ENCODE peak calls at places on chromosomes 4 and X, in four cellular contexts. One of them, this sample, is unnamed.

GRCh38 chrX:39869846-39870601 is 227.7 kb downstream of the BCOR start:
- DNase-seq in A549: peak
- DNase-seq in HepG2: no peak
- DNase-seq in NB4: peak
- DNase-seq in this sample: peak

GRCh38 chr4:76729460-76729859 is 168.5 kb downstream of the SOWAHB start:
- DNase-seq in A549: no peak
- DNase-seq in HepG2: no peak
- DNase-seq in NB4: no peak
- DNase-seq in this sample: no peak

GRCh38 chr4:48906283-48907173 is at the start of gene OCIAD2:
- DNase-seq in A549: peak
- DNase-seq in HepG2: no peak
- DNase-seq in NB4: peak
- DNase-seq in this sample: peak

GRCh38 chr4:147509386-147509785 is 28.5 kb downstream of the EDNRA start:
- DNase-seq in A549: no peak
- DNase-seq in HepG2: no peak
- DNase-seq in NB4: no peak
- DNase-seq in this sample: no peak

GRCh38 chr4:1200425-1201035 is 28.1 kb upstream of the SPON2 start:
- DNase-seq in A549: no peak
- DNase-seq in HepG2: no peak
- DNase-seq in NB4: peak
- DNase-seq in this sample: no peak

GRCh38 chr4:123121241-123121907 is 199.0 kb upstream of the NUDT6 start:
- DNase-seq in A549: no peak
- DNase-seq in HepG2: peak
- DNase-seq in NB4: no peak
- DNase-seq in this sample: peak

GRCh38 chr4:137454767-137455166 is 77.5 kb downstream of the PCDH18 start:
- DNase-seq in A549: no peak
- DNase-seq in HepG2: no peak
- DNase-seq in NB4: no peak
- DNase-seq in this sample: no peak

GRCh38 chrX:40772290-40772689 is 36.9 kb upstream of the MED14 start:
- DNase-seq in A549: no peak
- DNase-seq in HepG2: no peak
- DNase-seq in NB4: peak
- DNase-seq in this sample: peak

GRCh38 chrX:123993326-123993725 is 31.8 kb downstream of the STAG2 start:
- DNase-seq in A549: no peak
- DNase-seq in HepG2: no peak
- DNase-seq in NB4: no peak
- DNase-seq in this sample: peak

GRCh38 chr4:155336242-155336641 is 40.5 kb downstream of the MAP9 start:
- DNase-seq in A549: no peak
- DNase-seq in HepG2: no peak
- DNase-seq in NB4: no peak
- DNase-seq in this sample: no peak

GRCh38 chr4:647481-647880 is 22.1 kb downstream of the PDE6B start:
- DNase-seq in A549: no peak
- DNase-seq in HepG2: no peak
- DNase-seq in NB4: no peak
- DNase-seq in this sample: no peak

GRCh38 chr4:72194453-72194852 is 162.7 kb downstream of the NPFFR2 start:
- DNase-seq in A549: no peak
- DNase-seq in HepG2: no peak
- DNase-seq in NB4: no peak
- DNase-seq in this sample: no peak

GRCh38 chrX:40570346-40571093 is 10.2 kb upstream of the ATP6AP2 start:
- DNase-seq in A549: no peak
- DNase-seq in HepG2: no peak
- DNase-seq in NB4: peak
- DNase-seq in this sample: no peak

GRCh38 chr4:186200436-186201409 is 9.4 kb downstream of the CYP4V2 start:
- DNase-seq in A549: no peak
- DNase-seq in HepG2: no peak
- DNase-seq in NB4: no peak
- DNase-seq in this sample: no peak

GRCh38 chrX:150984164-150984824 is 1.2 kb downstream of the HMGB3 start:
- DNase-seq in A549: no peak
- DNase-seq in HepG2: no peak
- DNase-seq in NB4: peak
- DNase-seq in this sample: no peak

GRCh38 chr4:37685211-37685725 is 908 bp downstream of the RELL1 start:
- DNase-seq in A549: peak
- DNase-seq in HepG2: no peak
- DNase-seq in NB4: peak
- DNase-seq in this sample: peak

GRCh38 chrX:56314334-56314733 is 82.2 kb downstream of the KLF8 start:
- DNase-seq in A549: no peak
- DNase-seq in HepG2: no peak
- DNase-seq in NB4: no peak
- DNase-seq in this sample: no peak

GRCh38 chr4:181293014-181293413 is 950.2 kb upstream of the TENM3 start:
- DNase-seq in A549: no peak
- DNase-seq in HepG2: no peak
- DNase-seq in NB4: no peak
- DNase-seq in this sample: no peak

GRCh38 chrX:115366535-115366934 is 77.0 kb downstream of the LUZP4 start:
- DNase-seq in A549: no peak
- DNase-seq in HepG2: no peak
- DNase-seq in NB4: no peak
- DNase-seq in this sample: no peak

GRCh38 chr4:5220028-5220427 is 168.7 kb downstream of the STK32B start:
- DNase-seq in A549: no peak
- DNase-seq in HepG2: no peak
- DNase-seq in NB4: peak
- DNase-seq in this sample: peak

GRCh38 chrX:85897376-85898110 is 149.8 kb downstream of the CHM start:
- DNase-seq in A549: no peak
- DNase-seq in HepG2: no peak
- DNase-seq in NB4: no peak
- DNase-seq in this sample: no peak

GRCh38 chr4:73998040-73999011 is at the start of gene CXCL5:
- DNase-seq in A549: peak
- DNase-seq in HepG2: no peak
- DNase-seq in NB4: no peak
- DNase-seq in this sample: peak

GRCh38 chrX:138964501-138964900 is 253.0 kb upstream of the FGF13 start:
- DNase-seq in A549: no peak
- DNase-seq in HepG2: no peak
- DNase-seq in NB4: no peak
- DNase-seq in this sample: no peak

GRCh38 chrX:124931241-124931640 is 388.4 kb upstream of the TEX13C start:
- DNase-seq in A549: no peak
- DNase-seq in HepG2: no peak
- DNase-seq in NB4: no peak
- DNase-seq in this sample: no peak

GRCh38 chr4:16437836-16438235 is 211.6 kb upstream of the TAPT1 start:
- DNase-seq in A549: no peak
- DNase-seq in HepG2: no peak
- DNase-seq in NB4: no peak
- DNase-seq in this sample: no peak

GRCh38 chrX:11864171-11864570 is 106.1 kb downstream of the MSL3 start:
- DNase-seq in A549: no peak
- DNase-seq in HepG2: no peak
- DNase-seq in NB4: no peak
- DNase-seq in this sample: no peak

GRCh38 chr4:117527601-117528000 is 442.2 kb upstream of the TRAM1L1 start:
- DNase-seq in A549: no peak
- DNase-seq in HepG2: no peak
- DNase-seq in NB4: no peak
- DNase-seq in this sample: no peak

GRCh38 chr4:126604273-126604867 is 1028.4 kb upstream of the INTU start:
- DNase-seq in A549: peak
- DNase-seq in HepG2: peak
- DNase-seq in NB4: peak
- DNase-seq in this sample: peak

GRCh38 chr4:161991811-161992210 is 172.0 kb downstream of the FSTL5 start:
- DNase-seq in A549: no peak
- DNase-seq in HepG2: no peak
- DNase-seq in NB4: no peak
- DNase-seq in this sample: no peak

GRCh38 chrX:11480626-11481025 is 185.1 kb downstream of the ARHGAP6 start:
- DNase-seq in A549: no peak
- DNase-seq in HepG2: no peak
- DNase-seq in NB4: no peak
- DNase-seq in this sample: peak

GRCh38 chr4:163592207-163592606 is 97.7 kb downstream of the TMA16 start:
- DNase-seq in A549: no peak
- DNase-seq in HepG2: no peak
- DNase-seq in NB4: no peak
- DNase-seq in this sample: no peak

GRCh38 chr4:91916219-91916618 is 387.5 kb upstream of the GRID2 start:
- DNase-seq in A549: no peak
- DNase-seq in HepG2: no peak
- DNase-seq in NB4: no peak
- DNase-seq in this sample: no peak

GRCh38 chr4:48380583-48381167 is 39.3 kb downstream of the SLAIN2 start:
- DNase-seq in A549: no peak
- DNase-seq in HepG2: no peak
- DNase-seq in NB4: peak
- DNase-seq in this sample: no peak

GRCh38 chrX:106931831-106932491 is 11.8 kb downstream of the CLDN2 start:
- DNase-seq in A549: no peak
- DNase-seq in HepG2: peak
- DNase-seq in NB4: no peak
- DNase-seq in this sample: no peak

GRCh38 chr4:67727124-67727850 is 26.3 kb upstream of the UBA6 start:
- DNase-seq in A549: no peak
- DNase-seq in HepG2: no peak
- DNase-seq in NB4: no peak
- DNase-seq in this sample: peak
- TF ChIP-seq MYC in A549: no peak
- TF ChIP-seq MYC in HepG2: no peak
- TF ChIP-seq MYC in NB4: no peak
- TF ChIP-seq MYC in this sample: no peak

DNA sequence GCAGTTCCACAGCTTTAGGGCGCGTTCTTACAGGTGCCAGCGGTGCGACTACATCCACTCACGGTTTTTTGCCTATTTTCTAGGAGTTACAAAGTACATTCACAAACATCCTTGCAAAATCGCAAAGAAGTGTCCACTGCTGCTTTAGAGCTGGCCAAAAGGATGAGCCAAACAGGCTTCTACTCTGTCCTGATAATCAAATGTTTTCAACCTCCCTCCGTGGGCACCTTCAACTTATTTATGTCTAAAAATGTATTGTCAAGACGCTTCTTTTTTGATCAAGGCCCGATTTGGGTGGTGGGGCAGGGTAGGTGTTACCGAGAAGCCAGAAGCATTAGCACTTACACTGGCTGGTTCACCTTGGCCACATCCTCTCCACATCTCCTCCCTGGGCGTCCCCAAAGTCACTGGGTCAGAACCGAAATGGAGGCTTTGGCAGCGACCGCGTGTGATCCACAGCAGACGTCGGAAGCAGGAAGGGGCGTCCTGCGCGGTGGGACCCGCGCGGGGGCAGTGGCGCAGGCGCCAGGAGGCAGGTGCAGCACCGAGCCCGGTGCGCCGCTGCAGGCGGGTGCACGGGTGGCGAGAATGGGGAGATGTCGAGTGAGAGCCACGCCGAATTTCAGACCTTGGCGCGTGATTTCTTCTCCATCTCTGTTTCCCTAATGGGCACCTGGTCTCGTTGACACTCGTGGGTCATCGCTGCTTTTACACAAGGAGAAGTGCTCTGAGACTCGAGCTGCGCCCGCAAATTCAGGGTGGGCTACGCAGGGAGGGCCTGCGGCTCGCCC is 16.9 kb downstream of the NKX3-2 start:
- DNase-seq in A549: no peak
- DNase-seq in HepG2: no peak
- DNase-seq in NB4: no peak
- DNase-seq in this sample: no peak
- TF ChIP-seq MYC in A549: no peak
- TF ChIP-seq MYC in HepG2: no peak
- TF ChIP-seq MYC in NB4: no peak
- TF ChIP-seq MYC in this sample: no peak

GRCh38 chr4:101205878-101206277 is 141.4 kb downstream of the PPP3CA start:
- DNase-seq in A549: no peak
- DNase-seq in HepG2: no peak
- DNase-seq in NB4: no peak
- DNase-seq in this sample: no peak
- TF ChIP-seq MYC in A549: no peak
- TF ChIP-seq MYC in HepG2: no peak
- TF ChIP-seq MYC in NB4: no peak
- TF ChIP-seq MYC in this sample: no peak

GRCh38 chr4:156547891-156548290 is 423.7 kb downstream of the PDGFC start:
- DNase-seq in A549: no peak
- DNase-seq in HepG2: no peak
- DNase-seq in NB4: no peak
- DNase-seq in this sample: no peak

GRCh38 chr4:156545003-156545785 is 426.4 kb downstream of the PDGFC start:
- DNase-seq in A549: no peak
- DNase-seq in HepG2: no peak
- DNase-seq in NB4: peak
- DNase-seq in this sample: peak

GRCh38 chr4:156547439-156547838 is 424.2 kb downstream of the PDGFC start:
- DNase-seq in A549: no peak
- DNase-seq in HepG2: no peak
- DNase-seq in NB4: peak
- DNase-seq in this sample: peak
- TF ChIP-seq MYC in A549: no peak
- TF ChIP-seq MYC in HepG2: no peak
- TF ChIP-seq MYC in NB4: no peak
- TF ChIP-seq MYC in this sample: no peak

DNA sequence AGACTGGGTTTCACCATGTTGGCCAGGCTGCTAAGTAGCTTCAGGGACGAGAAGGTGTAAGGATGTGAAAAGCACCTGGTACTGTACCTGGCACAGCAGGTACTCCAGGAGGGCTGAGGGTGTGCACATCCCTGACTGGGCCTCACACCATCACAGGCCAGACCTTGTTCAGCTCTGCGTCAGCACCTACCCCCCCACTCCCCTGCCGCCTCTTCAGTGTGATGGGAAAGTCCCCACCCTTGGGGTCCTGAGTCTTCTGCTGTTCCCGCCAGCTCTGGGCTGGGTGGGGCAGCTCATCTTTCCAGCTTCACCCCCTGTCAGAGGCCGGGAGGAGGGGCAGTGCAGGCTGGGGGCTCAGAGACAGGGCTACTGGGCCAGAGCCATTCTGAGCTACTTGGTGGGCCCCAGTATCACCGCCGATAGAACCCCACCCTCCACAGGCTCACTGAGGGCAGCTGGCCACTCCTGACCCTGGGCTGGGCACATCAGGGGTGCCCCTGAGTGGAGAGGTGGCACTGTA is 6.7 kb upstream of the SH3BP2 start:
- DNase-seq in A549: no peak
- DNase-seq in HepG2: no peak
- DNase-seq in NB4: peak
- DNase-seq in this sample: no peak
- TF ChIP-seq MYC in A549: no peak
- TF ChIP-seq MYC in HepG2: no peak
- TF ChIP-seq MYC in NB4: no peak
- TF ChIP-seq MYC in this sample: no peak

GRCh38 chrX:140346711-140347110 is 158.2 kb downstream of the SOX3 start:
- DNase-seq in A549: no peak
- DNase-seq in HepG2: no peak
- DNase-seq in NB4: no peak
- DNase-seq in this sample: no peak

GRCh38 chrX:140342410-140342809 is 162.5 kb downstream of the SOX3 start:
- DNase-seq in A549: no peak
- DNase-seq in HepG2: no peak
- DNase-seq in NB4: no peak
- DNase-seq in this sample: no peak

GRCh38 chrX:140343226-140343873 is 161.5 kb downstream of the SOX3 start:
- DNase-seq in A549: no peak
- DNase-seq in HepG2: no peak
- DNase-seq in NB4: no peak
- DNase-seq in this sample: no peak
- TF ChIP-seq MYC in A549: no peak
- TF ChIP-seq MYC in HepG2: no peak
- TF ChIP-seq MYC in NB4: no peak
- TF ChIP-seq MYC in this sample: no peak